ENCODE peak calls at places on chromosomes 5 and 9, in four cellular contexts. K, I, W and R are unnamed samples.
A peak's percentile ranks its signal among the peaks of the same experiment; 100 is the strongest.

GRCh38 chr5:126878624-126879023 is 101.7 kb downstream of the LMNB1 start:
- DNase-seq in K (no peak), I (no peak), W (no peak), R (no peak)

GRCh38 chr5:126814721-126815404 is 37.9 kb downstream of the LMNB1 start:
- DNase-seq in K (peak; percentile 13), I (no peak), W (no peak), R (no peak)

GRCh38 chr9:104682642-104683041 is 11.7 kb upstream of the OR13D1 start:
- DNase-seq in K (peak; percentile 68), I (peak; percentile 7), W (peak; percentile 57), R (peak; percentile 25)

GRCh38 chr5:50814541-50814940 is 148.1 kb downstream of the PARP8 start:
- DNase-seq in K (no peak), I (no peak), W (no peak), R (no peak)

GRCh38 chr9:91714874-91715615 is 235.0 kb downstream of the ROR2 start:
- DNase-seq in K (no peak), I (no peak), W (no peak), R (no peak)

GRCh38 chr5:158423623-158424200 is 564.8 kb upstream of the CLINT1 start:
- DNase-seq in K (no peak), I (no peak), W (no peak), R (no peak)

GRCh38 chr5:75620184-75620959 is 9.1 kb downstream of the ANKDD1B start:
- DNase-seq in K (no peak), I (no peak), W (peak; percentile 43), R (no peak)

GRCh38 chr9:137602661-137603060 is 2.8 kb upstream of the ARRDC1 start:
- DNase-seq in K (no peak), I (no peak), W (no peak), R (no peak)

GRCh38 chr5:55231476-55232193 is 1.8 kb downstream of the CCNO start:
- DNase-seq in K (no peak), I (no peak), W (no peak), R (peak; percentile 69)

GRCh38 chr9:77224750-77225312 is 47.5 kb downstream of the VPS13A start:
- DNase-seq in K (no peak), I (no peak), W (no peak), R (no peak)

GRCh38 chr9:81083821-81084512 is 605.4 kb downstream of the TLE1 start:
- DNase-seq in K (no peak), I (no peak), W (no peak), R (peak; percentile 1)

GRCh38 chr5:172370648-172371248 is 83.6 kb downstream of the SH3PXD2B start:
- DNase-seq in K (peak; percentile 69), I (no peak), W (peak; percentile 30), R (no peak)

GRCh38 chr5:139752506-139753350 is 42.9 kb upstream of the PSD2 start:
- DNase-seq in K (no peak), I (no peak), W (no peak), R (peak; percentile 53)

GRCh38 chr9:136104488-136104800 is 9.4 kb upstream of the NACC2 start:
- DNase-seq in K (no peak), I (no peak), W (no peak), R (no peak)

GRCh38 chr5:55608595-55608994 is 73.8 kb upstream of the PLPP1 start:
- DNase-seq in K (no peak), I (no peak), W (no peak), R (no peak)

GRCh38 chr9:86408121-86408520 is 53.9 kb upstream of the TUT7 start:
- DNase-seq in K (no peak), I (no peak), W (no peak), R (no peak)

GRCh38 chr5:100901851-100902341 is 1.2 kb downstream of the ST8SIA4 start:
- DNase-seq in K (peak; percentile 32), I (no peak), W (no peak), R (no peak)

GRCh38 chr9:69577123-69577522 is 95.0 kb downstream of the APBA1 start:
- DNase-seq in K (no peak), I (no peak), W (no peak), R (no peak)

GRCh38 chr5:74314906-74315305 is 325.6 kb downstream of the ENC1 start:
- DNase-seq in K (no peak), I (no peak), W (no peak), R (no peak)

GRCh38 chr5:89457411-89458329 is 574.7 kb upstream of the MEF2C start:
- DNase-seq in K (peak; percentile 0), I (no peak), W (no peak), R (no peak)

GRCh38 chr5:27963050-27963783 is 924.8 kb upstream of the CDH9 start:
- DNase-seq in K (no peak), I (no peak), W (peak; percentile 8), R (no peak)

GRCh38 chr5:179154991-179155955 is 95.1 kb downstream of the ZNF354C start:
- DNase-seq in K (no peak), I (no peak), W (no peak), R (peak; percentile 64)

GRCh38 chr5:155728146-155728856 is 598.7 kb upstream of the SGCD start:
- DNase-seq in K (peak; percentile 64), I (no peak), W (no peak), R (peak; percentile 83)

GRCh38 chr5:17169507-17169906 is 47.9 kb upstream of the BASP1 start:
- DNase-seq in K (no peak), I (no peak), W (peak; percentile 50), R (no peak)

GRCh38 chr5:1322036-1322903 is 22.6 kb downstream of the CLPTM1L start:
- DNase-seq in K (no peak), I (no peak), W (no peak), R (no peak)

GRCh38 chr5:6759401-6759800 is 46.2 kb downstream of the TENT4A start:
- DNase-seq in K (peak; percentile 56), I (no peak), W (peak; percentile 66), R (peak; percentile 50)

GRCh38 chr9:110148868-110149267 is 59.1 kb downstream of the C9orf152 start:
- DNase-seq in K (no peak), I (no peak), W (no peak), R (no peak)

GRCh38 chr9:127154003-127154389 is 31.6 kb upstream of the ANGPTL2 start:
- DNase-seq in K (no peak), I (no peak), W (no peak), R (no peak)

GRCh38 chr9:72871685-72872084 is 81.2 kb downstream of the ALDH1A1 start:
- DNase-seq in K (peak; percentile 48), I (no peak), W (peak; percentile 16), R (no peak)

GRCh38 chr5:54309751-54310432 is 481 bp downstream of the ARL15 start:
- DNase-seq in K (peak; percentile 9), I (no peak), W (no peak), R (no peak)

GRCh38 chr5:137737349-137738256 is 1.7 kb upstream of the KLHL3 start:
- DNase-seq in K (no peak), I (no peak), W (no peak), R (no peak)

GRCh38 chr5:123351315-123351714 is 71.9 kb downstream of the CEP120 start:
- DNase-seq in K (no peak), I (no peak), W (no peak), R (no peak)

GRCh38 chr9:121861501-121862180 is 210.2 kb downstream of the DAB2IP start:
- DNase-seq in K (peak; percentile 61), I (no peak), W (peak; percentile 43), R (peak; percentile 61)

GRCh38 chr5:171926311-171926710 is 80.1 kb downstream of the FBXW11 start:
- DNase-seq in K (no peak), I (no peak), W (no peak), R (no peak)

GRCh38 chr5:93637697-93638096 is 54.7 kb downstream of the NR2F1 start:
- DNase-seq in K (no peak), I (no peak), W (peak; percentile 7), R (no peak)

GRCh38 chr9:130172161-130172857 is at the start of gene NCS1:
- DNase-seq in K (peak; percentile 53), I (no peak), W (no peak), R (peak; percentile 99)

GRCh38 chr5:173859315-173860038 is 28.7 kb upstream of the CPEB4 start:
- DNase-seq in K (no peak), I (no peak), W (no peak), R (no peak)
- TF ChIP-seq PBX3 in K (no peak), I (no peak), W (no peak), R (no peak)

GRCh38 chr5:52728201-52728600 is 59.5 kb upstream of the ITGA1 start:
- DNase-seq in K (no peak), I (no peak), W (no peak), R (no peak)

GRCh38 chr5:52725781-52726180 is 61.9 kb upstream of the ITGA1 start:
- DNase-seq in K (no peak), I (no peak), W (no peak), R (no peak)

GRCh38 chr5:52728686-52729085 is 59.0 kb upstream of the ITGA1 start:
- DNase-seq in K (no peak), I (no peak), W (no peak), R (no peak)

GRCh38 chr5:52727001-52727400 is 60.7 kb upstream of the ITGA1 start:
- DNase-seq in K (no peak), I (no peak), W (no peak), R (no peak)

GRCh38 chr5:52727568-52727967 is 60.1 kb upstream of the ITGA1 start:
- DNase-seq in K (no peak), I (no peak), W (no peak), R (no peak)
- TF ChIP-seq PBX3 in K (no peak), I (no peak), W (no peak), R (no peak)

GRCh38 chr9:16505159-16505558 is 365.3 kb downstream of the BNC2 start:
- DNase-seq in K (peak; percentile 44), I (no peak), W (no peak), R (no peak)
- TF ChIP-seq PBX3 in K (no peak), I (no peak), W (no peak), R (peak; percentile 62)

DNA sequence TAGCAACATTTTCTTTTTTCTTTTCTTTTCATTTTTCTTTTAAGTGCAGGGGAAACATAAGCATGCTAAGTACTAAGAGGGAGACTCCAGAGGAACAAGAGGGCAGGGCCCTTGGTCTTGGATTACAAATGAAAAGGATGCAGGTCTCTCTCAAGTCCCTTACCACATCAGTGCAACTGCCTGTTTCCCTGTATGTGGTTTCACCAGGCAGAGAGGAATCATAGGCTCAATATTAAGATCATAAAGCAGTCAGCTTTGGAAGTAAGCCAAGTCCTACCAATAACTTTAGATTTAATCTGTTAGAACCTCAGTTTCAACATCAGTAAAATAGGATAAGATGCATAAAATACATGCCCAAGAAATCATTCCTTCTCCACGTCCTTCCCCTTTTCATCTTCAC is 422.7 kb upstream of the PAPPA start:
- DNase-seq in K (no peak), I (no peak), W (no peak), R (no peak)
- TF ChIP-seq PBX3 in K (no peak), I (no peak), W (no peak), R (no peak)

GRCh38 chr9:26675055-26675454 is 217.5 kb downstream of the CAAP1 start:
- DNase-seq in K (no peak), I (no peak), W (no peak), R (no peak)
- TF ChIP-seq PBX3 in K (no peak), I (no peak), W (no peak), R (no peak)

GRCh38 chr5:145912019-145912418 is 24.4 kb upstream of the SH3RF2 start:
- DNase-seq in K (no peak), I (no peak), W (no peak), R (no peak)

GRCh38 chr5:145906401-145906800 is 30.0 kb upstream of the SH3RF2 start:
- DNase-seq in K (no peak), I (no peak), W (no peak), R (no peak)

GRCh38 chr5:145904743-145905142 is 31.6 kb upstream of the SH3RF2 start:
- DNase-seq in K (no peak), I (no peak), W (no peak), R (no peak)

GRCh38 chr5:145911164-145911563 is 25.2 kb upstream of the SH3RF2 start:
- DNase-seq in K (no peak), I (no peak), W (no peak), R (no peak)

GRCh38 chr5:145908206-145908945 is 28.0 kb upstream of the SH3RF2 start:
- DNase-seq in K (peak; percentile 20), I (no peak), W (no peak), R (no peak)
- TF ChIP-seq PBX3 in K (no peak), I (no peak), W (no peak), R (no peak)